ENCODE peak calls at places on chromosomes 6 and 20, in four cellular contexts. S, Q, Y and E are unnamed samples.

GRCh38 chr6:75210885-75211739 is 5.3 kb upstream of the COL12A1 start:
- DNase-seq in Y (peak), Q (peak), S (no peak), E (peak)

GRCh38 chr20:58260006-58260405 is 31.6 kb upstream of the ANKRD60 start:
- DNase-seq in Y (no peak), Q (no peak), S (no peak), E (no peak)

GRCh38 chr6:121581327-121581726 is 145.9 kb downstream of the GJA1 start:
- DNase-seq in Q (no peak), Y (no peak), S (no peak), E (no peak)

GRCh38 chr20:6074145-6074561 is 20.3 kb upstream of the LRRN4 start:
- DNase-seq in Y (no peak), S (no peak), Q (no peak), E (peak)

GRCh38 chr6:165895421-165896165 is 232.6 kb upstream of the PDE10A start:
- DNase-seq in Q (peak), Y (no peak), S (no peak), E (no peak)

GRCh38 chr20:63120286-63121090 is 95.4 kb downstream of the YTHDF1 start:
- DNase-seq in Y (no peak), S (no peak), Q (no peak), E (no peak)

GRCh38 chr6:29755295-29755871 is 32.1 kb downstream of the HLA-F start:
- DNase-seq in S (no peak), Q (no peak), Y (no peak), E (peak)

GRCh38 chr20:24850206-24850605 is 98.9 kb upstream of the CST7 start:
- DNase-seq in Q (no peak), S (no peak), Y (no peak), E (no peak)

GRCh38 chr6:10272591-10272990 is 142.3 kb downstream of the TFAP2A start:
- DNase-seq in S (no peak), Q (peak), Y (peak), E (no peak)

GRCh38 chr6:33609444-33610034 is 11.6 kb upstream of the ITPR3 start:
- DNase-seq in Q (peak), Y (peak), S (no peak), E (no peak)

GRCh38 chr20:54525906-54526596 is 50.7 kb downstream of the DOK5 start:
- DNase-seq in Q (no peak), Y (no peak), S (no peak), E (no peak)

GRCh38 chr6:11467364-11467763 is 70.2 kb upstream of the TMEM170B start:
- DNase-seq in Q (no peak), Y (no peak), S (no peak), E (no peak)

GRCh38 chr6:166478782-166479592 is 96.2 kb upstream of the MPC1 start:
- DNase-seq in Q (no peak), S (no peak), Y (no peak), E (no peak)

GRCh38 chr20:37573626-37574198 is 46.0 kb upstream of the BLCAP start:
- DNase-seq in Q (no peak), S (no peak), Y (no peak), E (no peak)

GRCh38 chr20:33875055-33875454 is 63.9 kb downstream of the CHMP4B start:
- DNase-seq in S (no peak), Q (no peak), Y (no peak), E (no peak)

GRCh38 chr20:24953621-24954133 is 4.6 kb downstream of the CST7 start:
- DNase-seq in Y (no peak), S (no peak), Q (no peak), E (no peak)

GRCh38 chr6:55175078-55175777 is 913 bp downstream of the HCRTR2 start:
- DNase-seq in Q (no peak), S (no peak), Y (no peak), E (peak)

GRCh38 chr6:167811689-167812487 is 14.8 kb upstream of the AFDN start:
- DNase-seq in Y (no peak), Q (no peak), S (no peak), E (no peak)

GRCh38 chr20:23679448-23680092 is 9.3 kb downstream of the CST4 start:
- DNase-seq in S (no peak), Q (no peak), Y (no peak), E (no peak)

GRCh38 chr6:40373267-40373666 is 213.9 kb downstream of the LRFN2 start:
- DNase-seq in S (no peak), Y (no peak), Q (no peak), E (no peak)

GRCh38 chr20:63472159-63472811 is at the start of gene KCNQ2:
- DNase-seq in S (peak), Y (no peak), Q (no peak), E (peak)

GRCh38 chr6:123745877-123746276 is 57.8 kb upstream of the NKAIN2 start:
- DNase-seq in Q (peak), Y (peak), S (no peak), E (no peak)

GRCh38 chr6:12490904-12491571 is 200.9 kb downstream of the EDN1 start:
- DNase-seq in Q (peak), Y (peak), S (no peak), E (no peak)

DNA sequence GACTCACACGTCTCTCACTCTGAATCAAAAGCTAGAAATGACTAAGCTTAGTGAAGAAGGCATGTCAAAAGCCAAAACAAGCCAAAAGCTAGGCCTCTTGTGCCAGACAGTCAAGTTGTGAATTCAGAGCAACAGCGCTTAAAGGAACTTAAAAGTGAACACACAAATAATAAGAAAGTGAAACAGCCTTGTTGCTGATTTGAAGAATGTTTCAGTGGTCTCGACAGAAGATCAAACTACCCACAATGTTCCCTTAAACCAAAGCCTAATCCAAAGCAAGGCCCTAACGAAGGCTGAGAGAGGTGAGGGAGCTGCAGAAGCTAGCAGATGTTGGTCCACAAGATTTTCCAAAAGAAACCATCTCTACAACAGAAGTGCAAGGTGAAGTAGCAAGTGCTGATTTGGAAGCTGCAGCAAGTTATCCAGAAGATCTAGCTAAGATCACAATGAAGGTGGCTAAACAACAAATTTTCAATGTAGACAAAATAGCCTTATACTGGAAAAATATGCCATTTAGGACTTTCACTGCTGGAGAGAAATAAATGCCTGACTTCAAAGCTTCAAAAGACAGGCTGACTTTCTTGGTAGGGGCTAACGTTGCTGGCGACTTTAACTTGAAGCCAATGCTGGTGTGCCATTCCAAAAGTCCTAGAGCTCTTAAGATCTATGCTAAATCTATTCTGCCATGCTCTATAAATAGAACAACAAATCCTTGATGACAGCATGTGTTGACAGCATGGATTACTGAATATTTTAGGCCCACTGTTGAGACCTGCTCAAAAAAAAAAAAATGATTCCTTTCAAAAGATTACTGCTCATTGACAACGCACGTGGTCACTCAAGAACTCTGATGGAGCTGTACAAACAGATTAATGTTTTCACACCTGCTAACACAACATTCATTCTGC is 40.3 kb downstream of the SEC63 start:
- DNase-seq in Q (no peak), S (peak), Y (no peak), E (peak)
- TF ChIP-seq EZH2 in Q (no peak), S (no peak), Y (no peak), E (no peak)

DNA sequence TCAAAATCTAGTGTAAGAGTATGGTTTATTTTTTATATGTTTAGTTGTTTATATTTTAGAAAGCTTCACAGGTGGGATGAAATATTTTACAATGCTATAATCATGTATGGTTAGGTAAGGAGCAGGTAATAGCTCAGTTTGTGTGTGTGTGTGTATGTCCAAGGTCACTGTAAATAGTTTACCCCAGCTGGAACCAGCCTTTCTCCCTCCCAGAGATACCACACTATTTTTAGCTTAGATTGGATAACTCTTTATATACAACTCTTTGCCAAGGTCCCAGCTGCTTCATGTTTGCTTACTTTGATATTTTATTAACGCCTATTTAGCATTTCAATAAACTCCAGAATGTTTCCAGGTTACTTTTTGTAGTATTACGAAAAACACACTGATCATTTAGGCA is 1.9 kb upstream of the PEX7 start:
- DNase-seq in Y (no peak), Q (no peak), S (no peak), E (no peak)
- TF ChIP-seq EZH2 in Y (no peak), Q (no peak), S (no peak), E (no peak)

DNA sequence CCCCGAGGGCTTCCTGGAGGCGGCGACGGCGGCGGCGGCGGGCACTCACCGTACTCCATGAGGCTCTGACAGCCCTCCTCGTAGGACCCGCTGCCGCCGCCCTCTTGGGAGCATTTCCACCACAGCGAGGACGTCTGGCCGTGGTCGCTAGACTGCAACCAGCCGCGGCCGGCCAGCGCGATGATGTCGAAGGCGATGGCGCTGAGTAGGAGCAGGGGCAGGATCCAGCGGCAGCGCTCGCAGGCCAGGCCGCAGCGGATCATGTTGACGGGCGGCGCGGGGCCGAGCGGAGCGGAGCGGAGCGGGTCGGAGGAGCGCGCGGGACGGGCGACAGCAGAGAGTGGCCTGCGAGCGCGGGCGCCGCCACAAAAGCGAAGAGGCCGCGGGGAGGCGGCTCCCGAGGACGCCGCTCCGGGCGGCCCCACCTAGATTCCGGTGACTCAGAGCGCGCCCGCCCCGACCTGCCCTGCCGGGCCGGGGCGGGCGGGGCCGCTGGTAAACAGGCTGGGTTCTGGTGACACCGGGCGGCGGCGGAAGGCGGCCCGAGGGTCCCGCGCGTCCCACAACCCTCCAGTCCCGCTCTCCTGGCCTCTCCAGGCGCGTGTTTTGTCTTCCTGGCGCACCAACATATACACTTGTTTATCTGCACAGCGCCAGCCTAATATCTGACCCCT is at the start of gene PERP:
- DNase-seq in Y (peak), Q (peak), S (peak), E (peak)
- TF ChIP-seq EZH2 in Y (no peak), Q (no peak), S (no peak), E (no peak)

GRCh38 chr20:3174442-3175263 is 1.3 kb upstream of the LZTS3 start:
- DNase-seq in S (peak), Y (no peak), Q (peak), E (peak)

GRCh38 chr20:3172126-3172932 is 1.0 kb downstream of the LZTS3 start:
- DNase-seq in S (no peak), Y (no peak), Q (no peak), E (no peak)

GRCh38 chr20:3172933-3173581 is at the start of gene LZTS3:
- DNase-seq in Q (peak), S (no peak), Y (peak), E (peak)

GRCh38 chr20:3175270-3175669 is 1.9 kb upstream of the LZTS3 start:
- DNase-seq in S (no peak), Y (no peak), Q (no peak), E (no peak)

DNA sequence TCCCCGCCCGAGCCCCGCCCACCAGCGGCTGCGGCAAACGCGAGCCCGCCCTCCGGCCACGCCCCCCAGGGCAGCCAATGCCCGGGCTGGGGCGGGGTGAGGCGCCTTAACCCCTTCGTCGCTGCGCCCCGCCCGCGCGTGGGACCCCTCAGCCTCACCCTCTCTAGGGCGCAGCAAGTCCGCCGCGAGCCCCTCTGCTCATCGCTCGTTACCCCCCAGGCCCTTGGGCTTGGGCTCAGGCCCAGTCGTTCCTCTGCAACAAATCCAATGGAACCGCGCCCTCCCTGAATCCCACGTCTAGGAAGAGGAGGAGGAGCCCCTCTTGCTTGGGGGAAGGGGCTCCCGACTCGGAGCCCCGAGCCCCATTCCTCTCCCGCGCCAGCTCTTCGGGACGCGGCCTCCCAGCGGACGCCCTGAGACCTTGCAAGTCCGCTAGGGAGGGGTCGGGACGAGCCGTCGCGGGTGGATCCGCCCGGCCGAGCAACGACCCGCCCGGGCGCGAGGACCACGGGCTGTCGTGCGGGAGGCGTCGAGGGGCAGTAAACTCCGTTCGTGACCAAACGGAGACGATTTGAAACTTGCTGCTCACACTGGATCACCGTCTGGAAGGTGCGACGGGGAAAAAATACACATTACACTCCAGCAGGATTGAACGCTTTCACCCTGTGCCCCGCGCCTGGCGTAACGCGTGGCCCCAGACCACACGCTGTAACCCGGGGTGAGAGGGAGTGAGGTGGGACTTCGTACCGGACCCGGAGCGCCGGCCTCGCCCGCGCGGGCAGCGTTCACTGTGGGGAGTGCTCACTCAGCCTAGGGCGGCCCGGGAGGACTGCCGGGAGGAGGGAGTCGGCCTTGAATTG is 463 bp upstream of the LZTS3 start:
- DNase-seq in S (peak), Y (peak), Q (peak), E (peak)
- TF ChIP-seq EZH2 in S (no peak), Y (no peak), Q (no peak), E (no peak)

GRCh38 chr20:57146155-57146554 is 120.3 kb downstream of the BMP7 start:
- DNase-seq in Y (no peak), Q (no peak), S (no peak), E (no peak)

GRCh38 chr20:57147185-57147584 is 119.3 kb downstream of the BMP7 start:
- DNase-seq in Q (no peak), S (no peak), Y (no peak), E (no peak)

GRCh38 chr20:57142667-57143066 is 123.8 kb downstream of the BMP7 start:
- DNase-seq in Y (no peak), Q (no peak), S (no peak), E (no peak)

GRCh38 chr20:57143173-57143572 is 123.3 kb downstream of the BMP7 start:
- DNase-seq in Y (no peak), Q (no peak), S (no peak), E (no peak)

GRCh38 chr20:57145089-57145631 is 121.3 kb downstream of the BMP7 start:
- DNase-seq in S (no peak), Y (no peak), Q (no peak), E (no peak)
- TF ChIP-seq EZH2 in S (no peak), Y (no peak), Q (no peak), E (no peak)

GRCh38 chr6:69866351-69867074 is at the start of gene COL19A1:
- DNase-seq in Q (peak), Y (peak), S (no peak), E (peak)

GRCh38 chr6:69868252-69868804 is 2.0 kb downstream of the COL19A1 start:
- DNase-seq in Y (no peak), Q (no peak), S (no peak), E (peak)

GRCh38 chr6:69868961-69869360 is 2.6 kb downstream of the COL19A1 start:
- DNase-seq in S (no peak), Y (no peak), Q (no peak), E (no peak)

GRCh38 chr6:69865126-69865525 is 1.2 kb upstream of the COL19A1 start:
- DNase-seq in Y (peak), Q (peak), S (no peak), E (no peak)

GRCh38 chr6:69867075-69867911 is 937 bp downstream of the COL19A1 start:
- DNase-seq in Y (peak), S (no peak), Q (peak), E (peak)
- TF ChIP-seq EZH2 in Y (no peak), S (no peak), Q (peak), E (no peak)

GRCh38 chr6:27518881-27519795 is 46.2 kb upstream of the ZNF184 start:
- DNase-seq in Q (peak), S (peak), Y (peak), E (peak)

GRCh38 chr6:27512525-27512924 is 39.6 kb upstream of the ZNF184 start:
- DNase-seq in Q (no peak), S (no peak), Y (no peak), E (no peak)

GRCh38 chr6:27517928-27518787 is 45.3 kb upstream of the ZNF184 start:
- DNase-seq in Y (no peak), S (no peak), Q (peak), E (no peak)

GRCh38 chr6:27517238-27517637 is 44.3 kb upstream of the ZNF184 start:
- DNase-seq in Q (no peak), Y (no peak), S (no peak), E (no peak)

DNA sequence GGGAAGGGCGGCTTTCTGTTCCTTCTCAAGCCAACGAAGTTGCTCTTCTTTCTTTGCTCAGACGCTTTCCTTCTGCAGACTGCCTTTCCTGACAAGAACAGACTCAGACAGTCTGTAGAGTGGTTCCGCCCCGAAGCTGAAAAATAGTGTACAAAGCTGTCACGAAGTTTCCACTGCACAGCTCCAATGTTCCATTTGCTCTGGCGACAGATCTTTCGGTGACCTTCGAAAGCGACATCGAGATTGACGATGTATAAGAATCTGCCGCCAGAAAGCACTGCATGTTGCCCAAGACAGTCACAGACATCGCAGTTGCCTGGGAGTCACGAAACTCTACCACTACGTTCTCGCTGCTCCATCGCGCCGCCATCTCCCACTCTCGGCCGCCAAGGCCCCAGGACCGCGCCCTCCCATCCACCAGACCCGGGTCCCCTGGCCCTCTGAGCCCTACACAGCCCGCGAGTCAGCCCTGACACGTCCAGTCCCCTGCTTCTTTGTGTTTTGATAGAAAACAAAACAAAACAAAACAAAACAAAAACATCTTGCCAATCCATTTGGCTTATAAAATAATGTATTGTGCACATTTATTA is 42.1 kb upstream of the ZNF184 start:
- DNase-seq in Q (no peak), Y (no peak), S (no peak), E (no peak)
- TF ChIP-seq EZH2 in Q (no peak), Y (no peak), S (no peak), E (no peak)

GRCh38 chr6:87846446-87846845 is 144.4 kb upstream of the AKIRIN2 start:
- DNase-seq in Q (no peak), S (no peak), Y (no peak), E (no peak)

GRCh38 chr6:87851674-87852260 is 149.7 kb upstream of the AKIRIN2 start:
- DNase-seq in S (no peak), Q (no peak), Y (no peak), E (no peak)

GRCh38 chr6:87848616-87849015 is 146.6 kb upstream of the AKIRIN2 start:
- DNase-seq in Y (no peak), Q (no peak), S (no peak), E (no peak)

GRCh38 chr6:87847135-87847829 is 145.2 kb upstream of the AKIRIN2 start:
- DNase-seq in S (no peak), Q (no peak), Y (no peak), E (no peak)

GRCh38 chr6:87847830-87848210 is 145.8 kb upstream of the AKIRIN2 start:
- DNase-seq in Y (no peak), Q (no peak), S (no peak), E (no peak)
- TF ChIP-seq EZH2 in Y (no peak), Q (no peak), S (no peak), E (no peak)